ENCODE peak calls at places on chromosomes 12 and 14, in four cellular contexts. One of them, this sample, is unnamed.

GRCh38 chr12:46831335-46832083 is 5.7 kb upstream of the SLC38A4 start:
- DNase-seq in vagina: no peak
- DNase-seq in uterus: no peak
- DNase-seq in naive thymus-derived CD4-positive, alpha-beta T cell: no peak
- DNase-seq in this sample: no peak

GRCh38 chr12:16385779-16386646 is 38.6 kb downstream of the MGST1 start:
- DNase-seq in vagina: no peak
- DNase-seq in uterus: peak; percentile 36
- DNase-seq in naive thymus-derived CD4-positive, alpha-beta T cell: no peak
- DNase-seq in this sample: no peak

GRCh38 chr14:34113051-34113511 is 162.2 kb upstream of the EGLN3 start:
- DNase-seq in vagina: no peak
- DNase-seq in naive thymus-derived CD4-positive, alpha-beta T cell: no peak
- DNase-seq in uterus: no peak
- DNase-seq in this sample: no peak

GRCh38 chr12:103529306-103529705 is 33.5 kb upstream of the C12orf42 start:
- DNase-seq in uterus: no peak
- DNase-seq in vagina: no peak
- DNase-seq in naive thymus-derived CD4-positive, alpha-beta T cell: no peak
- DNase-seq in this sample: no peak

GRCh38 chr12:116599285-116600122 is 40.3 kb downstream of the MAP1LC3B2 start:
- DNase-seq in vagina: no peak
- DNase-seq in uterus: peak; percentile 89
- DNase-seq in naive thymus-derived CD4-positive, alpha-beta T cell: peak; percentile 56
- DNase-seq in this sample: peak; percentile 56

GRCh38 chr12:19970116-19970515 is 398.2 kb upstream of the PDE3A start:
- DNase-seq in uterus: no peak
- DNase-seq in naive thymus-derived CD4-positive, alpha-beta T cell: no peak
- DNase-seq in vagina: no peak
- DNase-seq in this sample: no peak

GRCh38 chr12:132522586-132523380 is 32.8 kb downstream of the FBRSL1 start:
- DNase-seq in uterus: no peak
- DNase-seq in vagina: no peak
- DNase-seq in naive thymus-derived CD4-positive, alpha-beta T cell: no peak
- DNase-seq in this sample: no peak

GRCh38 chr12:67434653-67435375 is 165.7 kb downstream of the CAND1 start:
- DNase-seq in uterus: no peak
- DNase-seq in vagina: no peak
- DNase-seq in naive thymus-derived CD4-positive, alpha-beta T cell: no peak
- DNase-seq in this sample: no peak

GRCh38 chr12:86950043-86950838 is 694.0 kb upstream of the MGAT4C start:
- DNase-seq in vagina: no peak
- DNase-seq in naive thymus-derived CD4-positive, alpha-beta T cell: no peak
- DNase-seq in uterus: no peak
- DNase-seq in this sample: no peak

GRCh38 chr12:93571360-93571853 is 1.1 kb upstream of the SOCS2 start:
- DNase-seq in naive thymus-derived CD4-positive, alpha-beta T cell: peak; percentile 56
- DNase-seq in vagina: no peak
- DNase-seq in uterus: peak; percentile 87
- DNase-seq in this sample: peak; percentile 25

GRCh38 chr12:27723212-27723611 is 12.6 kb downstream of the MRPS35 start:
- DNase-seq in vagina: no peak
- DNase-seq in uterus: no peak
- DNase-seq in naive thymus-derived CD4-positive, alpha-beta T cell: no peak
- DNase-seq in this sample: no peak

GRCh38 chr12:93402333-93403311 is 24.9 kb downstream of the NUDT4 start:
- DNase-seq in vagina: no peak
- DNase-seq in uterus: no peak
- DNase-seq in naive thymus-derived CD4-positive, alpha-beta T cell: no peak
- DNase-seq in this sample: no peak

GRCh38 chr14:53668861-53669260 is 287.8 kb downstream of the BMP4 start:
- DNase-seq in uterus: no peak
- DNase-seq in vagina: no peak
- DNase-seq in naive thymus-derived CD4-positive, alpha-beta T cell: no peak
- DNase-seq in this sample: no peak

GRCh38 chr12:6827982-6828670 is at the start of gene P3H3:
- DNase-seq in vagina: no peak
- DNase-seq in naive thymus-derived CD4-positive, alpha-beta T cell: no peak
- DNase-seq in uterus: peak; percentile 69
- DNase-seq in this sample: no peak

GRCh38 chr12:121811434-121812319 is 7.9 kb downstream of the SETD1B start:
- DNase-seq in naive thymus-derived CD4-positive, alpha-beta T cell: peak; percentile 86
- DNase-seq in uterus: peak; percentile 69
- DNase-seq in vagina: no peak
- DNase-seq in this sample: no peak

GRCh38 chr12:64273527-64274403 is 51.7 kb upstream of the KICS2 start:
- DNase-seq in naive thymus-derived CD4-positive, alpha-beta T cell: peak; percentile 7
- DNase-seq in uterus: no peak
- DNase-seq in vagina: no peak
- DNase-seq in this sample: no peak

GRCh38 chr14:31855262-31855661 is 221.8 kb upstream of the ARHGAP5 start:
- DNase-seq in uterus: no peak
- DNase-seq in vagina: no peak
- DNase-seq in naive thymus-derived CD4-positive, alpha-beta T cell: no peak
- DNase-seq in this sample: no peak

GRCh38 chr12:62799126-62799736 is 135.7 kb downstream of the PPM1H start:
- DNase-seq in uterus: peak; percentile 62
- DNase-seq in naive thymus-derived CD4-positive, alpha-beta T cell: peak; percentile 53
- DNase-seq in vagina: no peak
- DNase-seq in this sample: peak; percentile 22

GRCh38 chr12:110640275-110641025 is 26.5 kb downstream of the TCTN1 start:
- DNase-seq in naive thymus-derived CD4-positive, alpha-beta T cell: no peak
- DNase-seq in uterus: no peak
- DNase-seq in vagina: no peak
- DNase-seq in this sample: no peak

GRCh38 chr12:110638792-110639191 is 24.9 kb downstream of the TCTN1 start:
- DNase-seq in uterus: no peak
- DNase-seq in vagina: no peak
- DNase-seq in naive thymus-derived CD4-positive, alpha-beta T cell: no peak
- DNase-seq in this sample: no peak

GRCh38 chr12:110637869-110638441 is 24.0 kb downstream of the TCTN1 start:
- DNase-seq in naive thymus-derived CD4-positive, alpha-beta T cell: no peak
- DNase-seq in uterus: no peak
- DNase-seq in vagina: no peak
- DNase-seq in this sample: no peak

GRCh38 chr12:110639336-110640178 is 25.6 kb downstream of the TCTN1 start:
- DNase-seq in naive thymus-derived CD4-positive, alpha-beta T cell: no peak
- DNase-seq in vagina: no peak
- DNase-seq in uterus: no peak
- DNase-seq in this sample: no peak

DNA sequence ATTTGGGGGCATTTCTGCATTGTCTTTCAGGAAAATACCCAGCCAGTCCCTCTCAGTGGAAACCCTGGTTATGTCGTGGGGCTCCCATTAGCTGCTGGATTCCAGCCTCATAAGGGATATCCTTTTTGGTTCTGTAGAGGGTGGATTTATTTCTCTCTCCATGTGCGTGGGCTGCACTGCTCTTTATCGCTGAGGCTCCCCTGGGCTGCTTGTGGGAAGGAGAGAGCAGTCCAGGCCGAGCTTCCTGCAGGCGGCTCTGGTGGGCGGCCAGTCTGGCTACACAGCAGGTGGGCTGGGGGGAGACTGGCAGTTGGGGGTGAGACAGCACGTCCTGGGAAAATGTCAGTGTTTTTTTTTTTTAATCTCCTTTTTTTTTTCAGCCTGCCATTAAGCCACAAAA is 27.6 kb downstream of the TCTN1 start:
- DNase-seq in naive thymus-derived CD4-positive, alpha-beta T cell: no peak
- DNase-seq in uterus: peak; percentile 47
- DNase-seq in vagina: no peak
- DNase-seq in this sample: no peak
- H3K27ac ChIP-seq in naive thymus-derived CD4-positive, alpha-beta T cell: no peak overlapping the region
- H3K27ac ChIP-seq in uterus: peak overlapping the region; percentile 65
- H3K27ac ChIP-seq in vagina: no peak overlapping the region
- H3K27ac ChIP-seq in this sample: peak overlapping the region; percentile 36

DNA sequence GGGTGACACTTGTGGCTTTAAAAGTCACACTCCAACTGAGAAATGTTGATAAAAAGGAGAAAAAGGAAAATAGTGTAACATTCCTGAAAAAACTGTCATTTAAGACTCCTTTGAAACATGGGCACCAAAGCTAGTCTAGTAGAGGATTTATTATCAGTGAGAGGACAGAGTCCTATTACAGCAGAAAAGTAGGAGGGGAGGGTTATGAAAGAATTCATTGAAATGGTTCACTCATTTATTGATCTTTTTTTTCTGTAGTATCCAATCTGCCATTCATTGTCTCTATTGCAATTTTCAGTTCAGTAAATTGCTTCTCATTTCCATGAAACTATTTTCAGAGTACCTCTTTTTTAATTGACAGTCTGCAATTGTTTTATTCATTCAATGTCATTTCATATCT is 25.4 kb downstream of the PPM1A start:
- DNase-seq in uterus: no peak
- DNase-seq in naive thymus-derived CD4-positive, alpha-beta T cell: no peak
- DNase-seq in vagina: no peak
- DNase-seq in this sample: no peak
- H3K27ac ChIP-seq in uterus: no peak overlapping the region
- H3K27ac ChIP-seq in naive thymus-derived CD4-positive, alpha-beta T cell: no peak overlapping the region
- H3K27ac ChIP-seq in vagina: no peak overlapping the region
- H3K27ac ChIP-seq in this sample: no peak overlapping the region

GRCh38 chr12:109735825-109736551 is 22.4 kb downstream of the FAM222A start:
- DNase-seq in naive thymus-derived CD4-positive, alpha-beta T cell: no peak
- DNase-seq in uterus: peak; percentile 6
- DNase-seq in vagina: no peak
- DNase-seq in this sample: no peak

GRCh38 chr12:109737631-109738030 is 24.0 kb downstream of the FAM222A start:
- DNase-seq in uterus: no peak
- DNase-seq in vagina: no peak
- DNase-seq in naive thymus-derived CD4-positive, alpha-beta T cell: no peak
- DNase-seq in this sample: no peak

GRCh38 chr12:109736552-109737108 is 23.0 kb downstream of the FAM222A start:
- DNase-seq in uterus: peak; percentile 5
- DNase-seq in vagina: no peak
- DNase-seq in naive thymus-derived CD4-positive, alpha-beta T cell: no peak
- DNase-seq in this sample: peak; percentile 0

GRCh38 chr12:109738209-109738608 is 24.6 kb downstream of the FAM222A start:
- DNase-seq in vagina: no peak
- DNase-seq in uterus: peak; percentile 5
- DNase-seq in naive thymus-derived CD4-positive, alpha-beta T cell: no peak
- DNase-seq in this sample: no peak

GRCh38 chr12:109737111-109737510 is 23.5 kb downstream of the FAM222A start:
- DNase-seq in naive thymus-derived CD4-positive, alpha-beta T cell: no peak
- DNase-seq in uterus: peak; percentile 8
- DNase-seq in vagina: no peak
- DNase-seq in this sample: no peak
- H3K27ac ChIP-seq in naive thymus-derived CD4-positive, alpha-beta T cell: no peak overlapping the region
- H3K27ac ChIP-seq in uterus: no peak overlapping the region
- H3K27ac ChIP-seq in vagina: no peak overlapping the region
- H3K27ac ChIP-seq in this sample: no peak overlapping the region

GRCh38 chr12:23217716-23218115 is 592.7 kb downstream of the ETNK1 start:
- DNase-seq in uterus: no peak
- DNase-seq in naive thymus-derived CD4-positive, alpha-beta T cell: no peak
- DNase-seq in vagina: no peak
- DNase-seq in this sample: no peak
- H3K27ac ChIP-seq in uterus: no peak overlapping the region
- H3K27ac ChIP-seq in naive thymus-derived CD4-positive, alpha-beta T cell: no peak overlapping the region
- H3K27ac ChIP-seq in vagina: no peak overlapping the region
- H3K27ac ChIP-seq in this sample: no peak overlapping the region

GRCh38 chr12:100388382-100388781 is 31.5 kb downstream of the SLC17A8 start:
- DNase-seq in uterus: no peak
- DNase-seq in naive thymus-derived CD4-positive, alpha-beta T cell: no peak
- DNase-seq in vagina: no peak
- DNase-seq in this sample: no peak
- H3K27ac ChIP-seq in uterus: no peak overlapping the region
- H3K27ac ChIP-seq in naive thymus-derived CD4-positive, alpha-beta T cell: no peak overlapping the region
- H3K27ac ChIP-seq in vagina: no peak overlapping the region
- H3K27ac ChIP-seq in this sample: no peak overlapping the region

GRCh38 chr12:52127683-52128450 is 48.4 kb downstream of the SMIM41 start:
- DNase-seq in naive thymus-derived CD4-positive, alpha-beta T cell: no peak
- DNase-seq in vagina: peak; percentile 70
- DNase-seq in uterus: no peak
- DNase-seq in this sample: no peak

GRCh38 chr12:52130695-52131094 is 51.2 kb downstream of the SMIM41 start:
- DNase-seq in vagina: peak; percentile 72
- DNase-seq in naive thymus-derived CD4-positive, alpha-beta T cell: no peak
- DNase-seq in uterus: no peak
- DNase-seq in this sample: no peak

GRCh38 chr12:52137746-52138145 is 54.1 kb downstream of the KRT80 start:
- DNase-seq in vagina: no peak
- DNase-seq in uterus: no peak
- DNase-seq in naive thymus-derived CD4-positive, alpha-beta T cell: no peak
- DNase-seq in this sample: no peak

GRCh38 chr12:52126605-52127578 is 47.4 kb downstream of the SMIM41 start:
- DNase-seq in naive thymus-derived CD4-positive, alpha-beta T cell: no peak
- DNase-seq in vagina: peak; percentile 74
- DNase-seq in uterus: peak; percentile 49
- DNase-seq in this sample: no peak

DNA sequence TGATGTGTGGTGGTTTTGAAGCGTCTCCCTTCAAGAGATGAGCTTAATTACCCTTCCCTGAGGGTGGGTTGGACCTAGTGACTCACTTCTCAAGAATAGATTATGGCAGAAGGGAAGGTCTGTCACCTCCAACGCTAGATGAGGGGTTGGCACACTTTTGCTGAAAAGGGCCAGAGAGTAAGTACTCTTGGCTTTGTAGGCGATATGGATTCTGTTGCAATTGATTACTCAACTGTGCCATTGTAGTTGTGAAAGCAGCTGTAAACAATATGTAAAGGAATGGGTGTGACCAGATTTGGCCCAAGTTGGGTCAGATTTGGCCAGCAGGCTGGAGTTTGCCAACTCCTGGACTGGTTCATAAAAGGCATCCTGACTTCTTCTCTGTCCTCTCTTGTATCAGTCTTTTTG is 53.3 kb downstream of the SMIM41 start:
- DNase-seq in naive thymus-derived CD4-positive, alpha-beta T cell: no peak
- DNase-seq in uterus: no peak
- DNase-seq in vagina: no peak
- DNase-seq in this sample: no peak
- H3K27ac ChIP-seq in naive thymus-derived CD4-positive, alpha-beta T cell: no peak overlapping the region
- H3K27ac ChIP-seq in uterus: no peak overlapping the region
- H3K27ac ChIP-seq in vagina: no peak overlapping the region
- H3K27ac ChIP-seq in this sample: no peak overlapping the region

GRCh38 chr12:108644743-108645120 is 11.0 kb upstream of the SELPLG start:
- DNase-seq in naive thymus-derived CD4-positive, alpha-beta T cell: no peak
- DNase-seq in vagina: no peak
- DNase-seq in uterus: no peak
- DNase-seq in this sample: no peak

GRCh38 chr12:108643941-108644742 is 10.4 kb upstream of the SELPLG start:
- DNase-seq in naive thymus-derived CD4-positive, alpha-beta T cell: no peak
- DNase-seq in uterus: peak; percentile 73
- DNase-seq in vagina: no peak
- DNase-seq in this sample: no peak

GRCh38 chr12:108646597-108647190 is 13.0 kb upstream of the SELPLG start:
- DNase-seq in vagina: no peak
- DNase-seq in uterus: no peak
- DNase-seq in naive thymus-derived CD4-positive, alpha-beta T cell: no peak
- DNase-seq in this sample: no peak

GRCh38 chr12:108647199-108647935 is 13.7 kb upstream of the SELPLG start:
- DNase-seq in uterus: no peak
- DNase-seq in naive thymus-derived CD4-positive, alpha-beta T cell: no peak
- DNase-seq in vagina: no peak
- DNase-seq in this sample: no peak

GRCh38 chr12:108645686-108646596 is 12.2 kb upstream of the SELPLG start:
- DNase-seq in vagina: no peak
- DNase-seq in naive thymus-derived CD4-positive, alpha-beta T cell: peak; percentile 16
- DNase-seq in uterus: no peak
- DNase-seq in this sample: no peak
- H3K27ac ChIP-seq in vagina: no peak overlapping the region
- H3K27ac ChIP-seq in naive thymus-derived CD4-positive, alpha-beta T cell: peak overlapping the region; percentile 50
- H3K27ac ChIP-seq in uterus: peak overlapping the region; percentile 68
- H3K27ac ChIP-seq in this sample: no peak overlapping the region